ENCODE peak calls at places on chromosomes 5 and 9, in eight cellular contexts. D, X, I, C, W, F, Q and Y are unnamed samples.

GRCh38 chr5:10863763-10864383 is 102.8 kb upstream of the DAP start:
- DNase-seq in D (peak; percentile 60), X (no peak), I (no peak), C (peak; percentile 65), W (no peak), F (no peak), Q (peak; percentile 41), Y (peak; percentile 69)

GRCh38 chr5:98769006-98769255 is 4.5 kb upstream of the RGMB start:
- DNase-seq in D (no peak), X (no peak), I (no peak), C (no peak), W (peak; percentile 64), F (no peak), Q (peak; percentile 58), Y (no peak)

GRCh38 chr9:106449528-106449927 is 413.4 kb upstream of the ZNF462 start:
- DNase-seq in D (no peak), X (no peak), I (no peak), C (no peak), W (no peak), F (no peak), Q (no peak), Y (no peak)

GRCh38 chr5:154653764-154654483 is 101.3 kb upstream of the LARP1 start:
- DNase-seq in D (no peak), X (no peak), I (no peak), C (no peak), W (no peak), F (no peak), Q (no peak), Y (peak; percentile 30)

GRCh38 chr5:68171101-68171558 is 44.4 kb upstream of the PIK3R1 start:
- DNase-seq in D (peak; percentile 89), X (peak; percentile 82), I (peak; percentile 33), C (no peak), W (peak; percentile 85), F (no peak), Q (no peak), Y (peak; percentile 75)

GRCh38 chr9:135320331-135320730 is 159.3 kb upstream of the PPP1R26 start:
- DNase-seq in D (no peak), X (no peak), I (no peak), C (no peak), W (no peak), F (no peak), Q (no peak), Y (no peak)

GRCh38 chr5:15655683-15656082 is 155.7 kb downstream of the FBXL7 start:
- DNase-seq in D (no peak), X (no peak), I (no peak), C (no peak), W (no peak), F (no peak), Q (no peak), Y (no peak)

GRCh38 chr9:71683598-71684235 is 84.6 kb downstream of the CEMIP2 start:
- DNase-seq in D (peak; percentile 60), X (no peak), I (no peak), C (peak; percentile 31), W (no peak), F (no peak), Q (no peak), Y (peak; percentile 69)

GRCh38 chr5:167688731-167689130 is 602.7 kb upstream of the WWC1 start:
- DNase-seq in D (peak; percentile 34), X (no peak), I (no peak), C (no peak), W (no peak), F (no peak), Q (no peak), Y (no peak)

GRCh38 chr5:14710313-14710994 is 45.9 kb downstream of the OTULIN start:
- DNase-seq in D (no peak), X (no peak), I (no peak), C (no peak), W (no peak), F (no peak), Q (no peak), Y (no peak)

GRCh38 chr5:145847499-145848497 is 12.7 kb upstream of the PRELID2 start:
- DNase-seq in D (peak; percentile 93), X (no peak), I (no peak), C (peak; percentile 80), W (no peak), F (peak; percentile 41), Q (no peak), Y (peak; percentile 82)

GRCh38 chr5:124154714-124155113 is 591.7 kb downstream of the ZNF608 start:
- DNase-seq in D (no peak), X (no peak), I (no peak), C (no peak), W (no peak), F (no peak), Q (no peak), Y (peak; percentile 11)

GRCh38 chr9:72038408-72038807 is 22.0 kb downstream of the C9orf57 start:
- DNase-seq in D (no peak), X (no peak), I (no peak), C (no peak), W (no peak), F (no peak), Q (no peak), Y (no peak)

GRCh38 chr5:2014058-2014610 is 131.4 kb upstream of the IRX4 start:
- DNase-seq in D (no peak), X (no peak), I (no peak), C (no peak), W (no peak), F (no peak), Q (no peak), Y (no peak)

GRCh38 chr5:179255527-179256228 is 89.6 kb downstream of the ADAMTS2 start:
- DNase-seq in D (no peak), X (no peak), I (no peak), C (no peak), W (peak; percentile 48), F (no peak), Q (no peak), Y (no peak)

GRCh38 chr5:179258922-179259730 is 86.1 kb downstream of the ADAMTS2 start:
- DNase-seq in D (peak; percentile 56), X (peak; percentile 40), I (peak; percentile 44), C (peak; percentile 51), W (peak; percentile 56), F (no peak), Q (no peak), Y (peak; percentile 85)

GRCh38 chr5:179258001-179258921 is 87.0 kb downstream of the ADAMTS2 start:
- DNase-seq in D (no peak), X (peak; percentile 70), I (no peak), C (no peak), W (peak; percentile 33), F (no peak), Q (no peak), Y (no peak)

GRCh38 chr5:179256229-179257189 is 88.8 kb downstream of the ADAMTS2 start:
- DNase-seq in D (no peak), X (peak; percentile 63), I (no peak), C (no peak), W (no peak), F (no peak), Q (no peak), Y (no peak)

DNA sequence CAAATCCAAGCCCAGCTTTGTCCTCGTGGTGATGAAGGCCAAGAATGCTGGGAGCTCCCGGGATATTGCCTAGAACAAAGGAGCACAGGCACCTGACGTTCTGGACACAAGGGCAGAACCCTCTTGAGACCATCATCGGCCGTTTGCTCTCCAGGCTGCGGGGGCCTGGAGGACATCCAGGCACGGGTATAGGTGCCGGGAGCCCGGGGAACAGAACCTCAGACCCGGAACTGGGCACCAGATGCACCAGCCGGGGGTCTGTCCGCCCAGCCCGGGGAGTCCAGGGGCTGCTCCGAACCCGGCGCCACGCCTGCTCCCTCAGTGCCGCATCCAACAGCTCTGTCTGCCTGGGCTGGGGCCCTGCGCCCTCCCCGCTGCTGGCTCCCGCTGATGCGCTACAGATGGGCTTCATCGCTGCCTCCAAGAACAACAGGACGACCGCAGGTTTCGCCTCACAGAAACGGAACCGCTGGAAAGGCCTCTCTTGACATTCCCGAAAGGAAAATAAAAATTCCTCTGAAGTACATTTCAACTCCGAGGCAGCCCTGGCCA is 88.0 kb downstream of the ADAMTS2 start:
- DNase-seq in D (peak; percentile 47), X (peak; percentile 73), I (no peak), C (no peak), W (peak; percentile 59), F (no peak), Q (no peak), Y (no peak)
- TF ChIP-seq CTCF in D (no peak), X (no peak), I (no peak), C (no peak), W (no peak), F (no peak), Q (no peak), Y (no peak)

DNA sequence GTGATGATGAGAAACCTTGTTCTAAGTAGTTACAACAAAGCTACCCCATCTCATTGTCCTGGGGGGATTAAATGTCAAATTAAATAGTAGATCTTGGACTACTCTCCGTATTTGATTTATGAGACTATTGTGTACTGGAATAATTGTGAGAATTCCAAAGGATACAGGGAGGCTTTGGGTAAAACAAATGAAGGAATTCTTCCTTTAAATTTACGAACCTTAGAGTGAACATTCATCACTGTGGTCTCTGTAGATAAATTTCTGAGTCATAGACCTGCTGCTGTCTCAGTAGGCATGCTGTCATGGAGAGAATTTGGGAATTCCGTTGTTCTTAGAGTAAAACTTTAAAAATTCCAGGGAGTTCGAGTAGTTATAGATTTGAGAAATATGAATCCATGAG is 836.2 kb downstream of the DNAH5 start:
- DNase-seq in D (no peak), X (no peak), I (peak; percentile 6), C (no peak), W (no peak), F (no peak), Q (no peak), Y (no peak)
- H3K4me3 ChIP-seq in D (no peak overlapping the region), X (no peak overlapping the region), I (no peak overlapping the region), C (no peak overlapping the region), W (no peak overlapping the region), F (no peak overlapping the region), Q (no peak overlapping the region), Y (no peak overlapping the region)

DNA sequence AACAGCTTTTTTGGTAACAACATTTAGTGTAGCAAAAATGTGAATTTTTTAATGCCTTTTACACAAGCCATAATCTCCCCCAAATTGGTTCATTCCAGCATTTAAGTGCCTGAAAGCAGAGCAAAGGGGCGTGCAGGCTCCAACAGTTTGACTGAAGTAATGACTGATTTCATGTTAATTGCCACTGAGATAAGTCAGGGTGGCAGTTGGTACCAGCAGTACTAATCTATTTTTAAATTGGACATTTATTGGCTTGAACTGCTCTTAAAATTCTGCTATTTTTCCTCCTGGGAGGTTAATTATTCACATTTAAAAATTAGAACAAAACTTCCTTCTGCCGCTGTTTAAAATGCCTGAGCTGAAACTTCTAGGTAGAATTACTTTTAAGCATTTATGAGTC is 12.4 kb downstream of the TMEM171 start:
- DNase-seq in D (no peak), X (no peak), I (no peak), C (no peak), W (no peak), F (no peak), Q (no peak), Y (no peak)
- TF ChIP-seq CTCF in D (no peak), X (no peak), I (no peak), C (no peak), W (no peak), F (no peak), Q (no peak), Y (no peak)

DNA sequence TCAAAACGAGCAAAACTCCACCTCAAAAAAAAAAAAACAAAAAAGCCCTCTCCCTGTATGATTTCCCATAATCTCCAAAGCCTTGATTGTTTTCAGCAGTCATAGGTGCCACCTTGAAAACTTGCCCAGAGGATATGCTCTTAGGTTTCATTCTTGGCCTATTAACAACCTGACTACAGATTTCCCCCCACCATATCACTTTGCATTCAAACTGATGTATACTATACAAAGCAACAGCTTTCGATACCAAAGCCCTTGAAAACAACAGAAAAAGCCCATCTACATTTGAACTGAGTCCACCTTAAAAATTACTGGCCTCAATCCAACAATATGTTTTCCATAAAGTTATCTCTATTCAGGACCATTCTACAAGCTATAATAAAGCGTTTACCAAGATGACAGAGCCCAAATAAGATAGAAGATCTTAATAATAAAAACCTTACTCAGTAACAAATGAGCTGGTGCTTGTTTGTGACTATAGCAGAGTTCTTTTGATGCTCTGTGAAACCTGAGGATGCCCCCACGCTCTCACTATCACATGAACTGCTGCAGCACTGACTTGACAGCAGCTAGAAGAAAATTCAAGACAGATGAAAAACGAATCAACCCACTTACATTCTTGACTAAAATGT is 44.4 kb downstream of the FNBP1 start:
- DNase-seq in D (peak; percentile 10), X (no peak), I (no peak), C (no peak), W (no peak), F (no peak), Q (no peak), Y (no peak)
- H3K4me3 ChIP-seq in D (no peak overlapping the region), X (no peak overlapping the region), I (no peak overlapping the region), C (no peak overlapping the region), W (no peak overlapping the region), F (no peak overlapping the region), Q (no peak overlapping the region), Y (no peak overlapping the region)